ENCODE peak calls at places on chromosomes 7 and 10, in nine cellular contexts. K is lower lobe of right lung, A is cardiac muscle cell, N is fibroblast of lung, R is H1, B is right cardiac atrium, Q is BE2C, P is GM23338, Y is Panc1. C is an unnamed sample. For H3K4me1, the result is how much of the 10 kb centered on the place peaks cover.

GRCh38 chr7:77799078-77799964 is 748 bp downstream of the PHTF2 start:
- DNase-seq in K (peak), A (peak), N (peak), R (peak), B (peak), Q (peak), P (peak), Y (no peak), C (peak)

GRCh38 chr10:20059084-20059835 is 243.0 kb downstream of the PLXDC2 start:
- DNase-seq in K (no peak), A (peak), N (peak), R (no peak), B (no peak), Q (no peak), P (no peak), Y (no peak), C (no peak)

GRCh38 chr7:44112231-44112996 is 8.3 kb downstream of the AEBP1 start:
- DNase-seq in K (no peak), A (no peak), N (no peak), R (no peak), B (peak), Q (no peak), P (peak), Y (no peak), C (no peak)

GRCh38 chr7:91228927-91229326 is 35.3 kb upstream of the FZD1 start:
- DNase-seq in K (no peak), A (no peak), N (peak), R (no peak), B (no peak), Q (no peak), P (no peak), Y (no peak), C (no peak)

GRCh38 chr7:1431644-1432380 is 27.5 kb downstream of the MICALL2 start:
- DNase-seq in K (no peak), A (no peak), N (no peak), R (no peak), B (no peak), Q (no peak), P (no peak), Y (no peak), C (no peak)

GRCh38 chr10:3226960-3227724 is 54.6 kb upstream of the PITRM1 start:
- DNase-seq in K (no peak), A (peak), N (peak), R (no peak), B (no peak), Q (no peak), P (no peak), Y (no peak), C (no peak)

GRCh38 chr10:119608316-119609155 is 11.8 kb upstream of the TIAL1 start:
- DNase-seq in K (peak), A (peak), N (peak), R (peak), B (peak), Q (peak), P (peak), Y (no peak), C (no peak)

GRCh38 chr10:86486856-86487255 is 34.7 kb downstream of the WAPL start:
- DNase-seq in K (no peak), A (no peak), N (no peak), R (no peak), B (no peak), Q (no peak), P (no peak), Y (no peak), C (no peak)

DNA sequence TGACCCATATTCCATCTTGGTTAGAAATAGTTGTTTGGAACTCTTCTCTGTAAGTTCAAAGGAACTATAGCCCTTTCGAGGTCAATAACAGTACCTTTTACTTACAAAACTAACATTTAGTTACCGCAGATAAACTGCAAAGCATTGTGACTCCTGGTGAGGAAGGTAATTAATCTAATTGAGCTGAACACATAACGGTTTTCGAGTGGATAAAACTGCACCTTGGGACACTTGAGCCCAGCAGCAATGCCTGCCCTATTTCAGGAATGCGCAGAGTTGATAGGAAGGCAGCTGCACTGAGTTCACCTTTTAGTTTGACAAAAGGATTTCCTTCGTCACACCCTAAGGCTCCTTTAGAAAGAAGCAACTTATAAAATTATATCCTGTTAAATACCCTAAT is 75.4 kb downstream of the JAZF1 start:
- DNase-seq in K (no peak), A (no peak), N (no peak), R (no peak), B (no peak), Q (no peak), P (no peak), Y (no peak), C (no peak)
- H3K4me1 ChIP-seq in K (under half), A (under half), N (under half), R (under half), B (under half), Q (under half), P (under half), Y (under half), C (under half)

GRCh38 chr10:38979535-38979934 is 885.4 kb downstream of the ZNF37A start:
- DNase-seq in K (no peak), A (no peak), N (no peak), R (no peak), B (no peak), Q (no peak), P (no peak), Y (no peak), C (no peak)
- H3K4me1 ChIP-seq in K (under half), A (under half), N (under half), R (under half), B (under half), Q (under half), P (under half), Y (under half), C (under half)

GRCh38 chr10:93601774-93602162 is 733 bp upstream of the RBP4 start:
- DNase-seq in K (no peak), A (no peak), N (no peak), R (no peak), B (no peak), Q (no peak), P (no peak), Y (no peak), C (no peak)

GRCh38 chr10:93599335-93599734 is 1.7 kb downstream of the RBP4 start:
- DNase-seq in K (no peak), A (no peak), N (no peak), R (no peak), B (no peak), Q (no peak), P (no peak), Y (no peak), C (no peak)

GRCh38 chr10:93599778-93600177 is 1.3 kb downstream of the RBP4 start:
- DNase-seq in K (no peak), A (no peak), N (no peak), R (no peak), B (no peak), Q (no peak), P (no peak), Y (no peak), C (no peak)

GRCh38 chr10:93600446-93600860 is 582 bp downstream of the RBP4 start:
- DNase-seq in K (no peak), A (no peak), N (no peak), R (peak), B (peak), Q (no peak), P (peak), Y (no peak), C (no peak)

DNA sequence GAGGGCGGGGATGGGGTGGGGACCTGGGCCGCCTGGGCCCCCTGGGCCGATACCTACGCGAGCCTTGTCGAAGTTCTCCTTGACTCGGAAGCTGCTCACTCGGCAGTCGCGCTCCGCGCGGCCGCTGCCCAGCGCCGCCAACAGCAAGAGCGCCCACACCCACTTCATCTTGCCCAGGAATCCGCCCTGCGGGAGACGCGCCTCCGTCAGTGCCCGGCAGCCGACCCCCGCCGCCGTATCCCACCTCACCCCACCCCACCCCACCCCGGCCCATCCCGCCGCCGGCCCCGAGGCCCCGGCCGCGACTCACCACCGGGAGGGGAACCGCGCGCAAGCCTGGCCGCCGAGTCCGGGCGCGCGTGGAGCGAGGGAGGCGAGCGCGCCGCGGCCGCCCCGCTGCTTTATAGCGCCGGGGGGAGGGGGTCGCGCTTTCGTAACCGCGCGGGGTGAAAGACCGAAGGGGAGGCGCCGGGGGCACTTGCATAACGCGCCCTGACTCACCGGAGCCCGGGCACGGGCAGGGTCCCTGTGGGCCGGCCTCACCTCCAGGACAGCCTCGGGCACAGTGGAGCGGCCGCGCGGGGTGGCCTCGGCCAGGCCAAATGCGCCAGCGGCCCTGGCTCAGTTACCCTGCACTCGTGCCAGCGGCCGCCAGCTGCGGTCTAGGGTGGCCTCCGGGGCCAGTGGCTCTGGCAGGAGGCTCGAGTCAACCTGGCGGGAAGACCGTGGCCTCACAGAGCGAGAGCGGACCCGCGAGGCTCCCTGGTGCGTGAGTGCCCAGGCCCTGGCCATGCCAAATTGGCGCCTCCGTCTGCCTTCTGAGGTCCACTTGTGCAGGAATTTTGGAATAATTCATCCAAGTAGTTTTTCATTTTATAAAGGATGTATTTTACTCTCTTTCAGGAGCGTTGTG is at the start of gene RBP4:
- DNase-seq in K (no peak), A (peak), N (peak), R (peak), B (peak), Q (peak), P (peak), Y (no peak), C (no peak)
- H3K4me1 ChIP-seq in K (under half), A (under half), N (under half), R (under half), B (under half), Q (under half), P (under half), Y (under half), C (under half)

DNA sequence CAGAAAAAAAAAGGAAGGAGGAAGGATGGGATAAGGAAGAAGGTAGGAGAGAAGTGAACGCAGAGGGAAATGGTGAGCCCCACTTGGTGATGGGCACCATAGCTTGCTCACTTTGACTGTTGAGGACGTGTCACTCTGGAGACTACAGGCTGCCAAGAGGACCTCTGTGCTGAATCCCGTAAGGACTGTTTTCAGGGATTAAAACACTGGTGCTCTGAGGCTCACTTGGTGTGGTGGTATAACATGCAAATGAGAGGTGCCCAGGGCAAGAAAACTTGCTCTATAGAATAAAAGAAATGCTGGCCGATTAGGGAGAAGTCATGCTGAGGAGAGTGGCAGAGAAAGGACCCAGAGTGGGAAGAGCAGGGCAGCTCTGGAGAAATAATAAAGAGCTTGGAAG is 5.3 kb upstream of the IL2RA start:
- DNase-seq in K (no peak), A (no peak), N (no peak), R (no peak), B (no peak), Q (no peak), P (no peak), Y (no peak), C (no peak)
- H3K4me1 ChIP-seq in K (half or more), A (under half), N (under half), R (under half), B (under half), Q (under half), P (under half), Y (under half), C (under half)

GRCh38 chr10:22597142-22597541 is 117.2 kb downstream of the PIP4K2A start:
- DNase-seq in K (no peak), A (no peak), N (no peak), R (no peak), B (no peak), Q (no peak), P (no peak), Y (no peak), C (no peak)
- H3K4me1 ChIP-seq in K (under half), A (under half), N (under half), R (under half), B (under half), Q (under half), P (under half), Y (under half), C (under half)

DNA sequence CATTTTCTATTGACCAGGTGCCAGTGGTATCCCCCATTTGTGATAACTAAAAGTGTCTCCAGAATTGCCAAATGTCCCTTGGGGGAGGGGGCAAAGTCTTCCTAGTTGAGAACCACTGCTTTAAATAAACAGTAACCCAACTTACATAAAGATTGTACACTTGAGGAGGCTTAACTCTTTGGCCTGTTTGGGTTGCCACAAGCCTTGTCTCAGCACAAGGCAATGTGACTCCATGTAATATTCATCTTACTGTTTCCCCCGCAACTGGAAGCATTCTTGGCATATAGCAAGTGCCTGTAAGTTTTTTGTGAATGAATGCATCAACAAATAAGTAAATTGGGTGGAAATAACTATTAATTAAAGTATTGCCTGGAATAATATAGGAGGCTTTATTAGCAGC is 108.3 kb downstream of the ANK3 start:
- DNase-seq in K (no peak), A (peak), N (peak), R (no peak), B (no peak), Q (no peak), P (no peak), Y (no peak), C (no peak)
- H3K4me1 ChIP-seq in K (under half), A (under half), N (under half), R (under half), B (under half), Q (under half), P (under half), Y (under half), C (under half)